ENCODE peak calls at places on chromosomes 1 and 21, in six cellular contexts. One of them, this sample, is unnamed.

GRCh38 chr1:167819849-167820683 is 93.9 kb downstream of the ADCY10 start:
- DNase-seq in BJ: peak
- DNase-seq in right lobe of liver: peak
- DNase-seq in colonic mucosa: peak
- DNase-seq in cardiac fibroblast: peak
- DNase-seq in neural progenitor cell: peak
- DNase-seq in this sample: peak

GRCh38 chr1:43947061-43947889 is 525 bp downstream of the IPO13 start:
- DNase-seq in BJ: no peak
- DNase-seq in right lobe of liver: no peak
- DNase-seq in colonic mucosa: no peak
- DNase-seq in cardiac fibroblast: no peak
- DNase-seq in neural progenitor cell: no peak
- DNase-seq in this sample: no peak

GRCh38 chr1:206898909-206899431 is 1.7 kb downstream of the IL24 start:
- DNase-seq in BJ: no peak
- DNase-seq in right lobe of liver: no peak
- DNase-seq in colonic mucosa: no peak
- DNase-seq in cardiac fibroblast: no peak
- DNase-seq in neural progenitor cell: no peak
- DNase-seq in this sample: no peak

GRCh38 chr1:15948600-15949452 is 27.1 kb downstream of the ZBTB17 start:
- DNase-seq in BJ: peak
- DNase-seq in right lobe of liver: peak
- DNase-seq in colonic mucosa: peak
- DNase-seq in cardiac fibroblast: peak
- DNase-seq in neural progenitor cell: no peak
- DNase-seq in this sample: peak

GRCh38 chr1:35870651-35871309 is 12.2 kb upstream of the AGO1 start:
- DNase-seq in BJ: no peak
- DNase-seq in right lobe of liver: no peak
- DNase-seq in colonic mucosa: no peak
- DNase-seq in cardiac fibroblast: no peak
- DNase-seq in neural progenitor cell: no peak
- DNase-seq in this sample: no peak

GRCh38 chr1:41691424-41691823 is 206.9 kb upstream of the EDN2 start:
- DNase-seq in BJ: no peak
- DNase-seq in right lobe of liver: no peak
- DNase-seq in colonic mucosa: no peak
- DNase-seq in cardiac fibroblast: no peak
- DNase-seq in neural progenitor cell: no peak
- DNase-seq in this sample: no peak

GRCh38 chr21:38240121-38240520 is 16.7 kb upstream of the KCNJ15 start:
- DNase-seq in BJ: no peak
- DNase-seq in right lobe of liver: no peak
- DNase-seq in colonic mucosa: no peak
- DNase-seq in cardiac fibroblast: no peak
- DNase-seq in neural progenitor cell: no peak
- DNase-seq in this sample: no peak

GRCh38 chr1:116686175-116686574 is 18.6 kb upstream of the IGSF3 start:
- DNase-seq in BJ: no peak
- DNase-seq in right lobe of liver: no peak
- DNase-seq in colonic mucosa: no peak
- DNase-seq in cardiac fibroblast: no peak
- DNase-seq in neural progenitor cell: no peak
- DNase-seq in this sample: no peak

GRCh38 chr1:55421317-55421716 is 206.2 kb upstream of the USP24 start:
- DNase-seq in BJ: no peak
- DNase-seq in right lobe of liver: no peak
- DNase-seq in colonic mucosa: no peak
- DNase-seq in cardiac fibroblast: peak
- DNase-seq in neural progenitor cell: no peak
- DNase-seq in this sample: no peak

GRCh38 chr1:90458023-90458422 is 259.1 kb downstream of the BARHL2 start:
- DNase-seq in BJ: no peak
- DNase-seq in right lobe of liver: no peak
- DNase-seq in colonic mucosa: no peak
- DNase-seq in cardiac fibroblast: no peak
- DNase-seq in neural progenitor cell: peak
- DNase-seq in this sample: no peak

GRCh38 chr1:31793086-31793485 is 22.7 kb downstream of the SPOCD1 start:
- DNase-seq in BJ: no peak
- DNase-seq in right lobe of liver: no peak
- DNase-seq in colonic mucosa: no peak
- DNase-seq in cardiac fibroblast: no peak
- DNase-seq in neural progenitor cell: no peak
- DNase-seq in this sample: peak

GRCh38 chr1:64495878-64496277 is 25.9 kb downstream of the CACHD1 start:
- DNase-seq in BJ: no peak
- DNase-seq in right lobe of liver: no peak
- DNase-seq in colonic mucosa: no peak
- DNase-seq in cardiac fibroblast: no peak
- DNase-seq in neural progenitor cell: no peak
- DNase-seq in this sample: no peak

GRCh38 chr1:40606160-40606559 is 59.3 kb downstream of the RIMS3 start:
- DNase-seq in BJ: no peak
- DNase-seq in right lobe of liver: no peak
- DNase-seq in colonic mucosa: no peak
- DNase-seq in cardiac fibroblast: no peak
- DNase-seq in neural progenitor cell: no peak
- DNase-seq in this sample: no peak

GRCh38 chr1:236164273-236164672 is 21.9 kb downstream of the GPR137B start:
- DNase-seq in BJ: no peak
- DNase-seq in right lobe of liver: no peak
- DNase-seq in colonic mucosa: peak
- DNase-seq in cardiac fibroblast: no peak
- DNase-seq in neural progenitor cell: no peak
- DNase-seq in this sample: no peak

GRCh38 chr1:152786077-152786476 is at the start of gene LCE1E:
- DNase-seq in BJ: no peak
- DNase-seq in right lobe of liver: no peak
- DNase-seq in colonic mucosa: no peak
- DNase-seq in cardiac fibroblast: no peak
- DNase-seq in neural progenitor cell: no peak
- DNase-seq in this sample: no peak

GRCh38 chr1:80101159-80101558 is 1094.6 kb upstream of the ADGRL4 start:
- DNase-seq in BJ: no peak
- DNase-seq in right lobe of liver: no peak
- DNase-seq in colonic mucosa: no peak
- DNase-seq in cardiac fibroblast: no peak
- DNase-seq in neural progenitor cell: no peak
- DNase-seq in this sample: no peak

GRCh38 chr1:12472798-12473551 is 145.0 kb downstream of the DHRS3 start:
- DNase-seq in BJ: no peak
- DNase-seq in right lobe of liver: no peak
- DNase-seq in colonic mucosa: no peak
- DNase-seq in cardiac fibroblast: no peak
- DNase-seq in neural progenitor cell: no peak
- DNase-seq in this sample: no peak

GRCh38 chr1:230067441-230067870 is 418 bp downstream of the GALNT2 start:
- DNase-seq in BJ: no peak
- DNase-seq in right lobe of liver: no peak
- DNase-seq in colonic mucosa: peak
- DNase-seq in cardiac fibroblast: peak
- DNase-seq in neural progenitor cell: peak
- DNase-seq in this sample: peak

GRCh38 chr1:31228986-31229385 is 10.7 kb downstream of the NKAIN1 start:
- DNase-seq in BJ: no peak
- DNase-seq in right lobe of liver: no peak
- DNase-seq in colonic mucosa: no peak
- DNase-seq in cardiac fibroblast: no peak
- DNase-seq in neural progenitor cell: no peak
- DNase-seq in this sample: no peak

GRCh38 chr1:228281631-228282328 is 73.9 kb downstream of the OBSCN start:
- DNase-seq in BJ: no peak
- DNase-seq in right lobe of liver: peak
- DNase-seq in colonic mucosa: no peak
- DNase-seq in cardiac fibroblast: no peak
- DNase-seq in neural progenitor cell: no peak
- DNase-seq in this sample: peak

GRCh38 chr1:221868894-221869293 is 127.0 kb upstream of the DUSP10 start:
- DNase-seq in BJ: peak
- DNase-seq in right lobe of liver: no peak
- DNase-seq in colonic mucosa: no peak
- DNase-seq in cardiac fibroblast: peak
- DNase-seq in neural progenitor cell: no peak
- DNase-seq in this sample: no peak

GRCh38 chr1:215665212-215665611 is 98.1 kb downstream of the KCTD3 start:
- DNase-seq in BJ: no peak
- DNase-seq in right lobe of liver: no peak
- DNase-seq in colonic mucosa: no peak
- DNase-seq in cardiac fibroblast: peak
- DNase-seq in neural progenitor cell: no peak
- DNase-seq in this sample: no peak

GRCh38 chr1:115606305-115606704 is 35.5 kb upstream of the VANGL1 start:
- DNase-seq in BJ: no peak
- DNase-seq in right lobe of liver: no peak
- DNase-seq in colonic mucosa: no peak
- DNase-seq in cardiac fibroblast: no peak
- DNase-seq in neural progenitor cell: no peak
- DNase-seq in this sample: no peak

GRCh38 chr21:31142600-31142999 is 104.3 kb upstream of the KRTAP19-8 start:
- DNase-seq in BJ: no peak
- DNase-seq in right lobe of liver: no peak
- DNase-seq in colonic mucosa: no peak
- DNase-seq in cardiac fibroblast: no peak
- DNase-seq in neural progenitor cell: peak
- DNase-seq in this sample: no peak

GRCh38 chr1:186681136-186681535 is 913 bp upstream of the PTGS2 start:
- DNase-seq in BJ: no peak
- DNase-seq in right lobe of liver: no peak
- DNase-seq in colonic mucosa: no peak
- DNase-seq in cardiac fibroblast: peak
- DNase-seq in neural progenitor cell: no peak
- DNase-seq in this sample: no peak

GRCh38 chr1:6612641-6613360 is 730 bp upstream of the PHF13 start:
- DNase-seq in BJ: no peak
- DNase-seq in right lobe of liver: peak
- DNase-seq in colonic mucosa: peak
- DNase-seq in cardiac fibroblast: peak
- DNase-seq in neural progenitor cell: peak
- DNase-seq in this sample: no peak

GRCh38 chr1:92968138-92969032 is 7.1 kb upstream of the DIPK1A start:
- DNase-seq in BJ: no peak
- DNase-seq in right lobe of liver: no peak
- DNase-seq in colonic mucosa: no peak
- DNase-seq in cardiac fibroblast: peak
- DNase-seq in neural progenitor cell: peak
- DNase-seq in this sample: no peak

GRCh38 chr1:60152886-60153285 is 79.3 kb upstream of the C1orf87 start:
- DNase-seq in BJ: no peak
- DNase-seq in right lobe of liver: no peak
- DNase-seq in colonic mucosa: no peak
- DNase-seq in cardiac fibroblast: no peak
- DNase-seq in neural progenitor cell: no peak
- DNase-seq in this sample: no peak

GRCh38 chr1:207336559-207337467 is 15.3 kb downstream of the CD55 start:
- DNase-seq in BJ: no peak
- DNase-seq in right lobe of liver: no peak
- DNase-seq in colonic mucosa: no peak
- DNase-seq in cardiac fibroblast: no peak
- DNase-seq in neural progenitor cell: no peak
- DNase-seq in this sample: no peak

GRCh38 chr1:70403759-70404158 is 7.3 kb upstream of the CTH start:
- DNase-seq in BJ: no peak
- DNase-seq in right lobe of liver: no peak
- DNase-seq in colonic mucosa: no peak
- DNase-seq in cardiac fibroblast: no peak
- DNase-seq in neural progenitor cell: no peak
- DNase-seq in this sample: no peak

DNA sequence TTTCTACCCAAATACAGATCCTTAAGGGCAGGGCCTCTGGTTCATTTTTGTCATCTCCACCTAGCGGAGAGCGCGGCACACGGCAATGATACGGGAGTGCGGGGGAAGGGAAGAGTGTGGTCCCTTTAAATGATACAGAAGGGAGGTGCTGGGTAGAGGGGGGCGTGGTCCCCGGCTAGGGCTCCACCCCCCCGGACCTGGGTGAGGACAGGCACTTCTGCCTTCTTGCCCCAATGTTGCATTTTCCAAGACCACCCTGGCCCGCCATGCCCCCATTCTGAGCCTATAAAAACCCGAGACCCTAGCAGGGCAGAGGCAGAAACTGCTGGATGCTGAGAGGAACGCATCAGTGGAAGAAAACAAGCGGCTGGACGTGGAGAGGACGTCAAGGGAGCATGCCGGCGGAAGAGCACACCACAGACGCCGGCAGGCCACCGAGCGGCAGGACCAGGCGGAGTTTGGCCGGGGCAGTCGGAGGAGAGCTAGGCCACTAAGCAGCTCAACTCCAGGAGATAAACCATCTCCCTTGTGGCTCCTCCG is 30.0 kb downstream of the LRRC3 start:
- DNase-seq in BJ: no peak
- DNase-seq in right lobe of liver: peak
- DNase-seq in colonic mucosa: peak
- DNase-seq in cardiac fibroblast: peak
- DNase-seq in neural progenitor cell: peak
- DNase-seq in this sample: no peak
- TF ChIP-seq CTCF in BJ: peak
- TF ChIP-seq CTCF in right lobe of liver: peak
- TF ChIP-seq CTCF in colonic mucosa: no peak
- TF ChIP-seq CTCF in cardiac fibroblast: peak
- TF ChIP-seq CTCF in neural progenitor cell: peak
- TF ChIP-seq CTCF in this sample: peak

GRCh38 chr1:198986442-198986841 is 347.6 kb downstream of the PTPRC start:
- DNase-seq in BJ: no peak
- DNase-seq in right lobe of liver: no peak
- DNase-seq in colonic mucosa: no peak
- DNase-seq in cardiac fibroblast: no peak
- DNase-seq in neural progenitor cell: no peak
- DNase-seq in this sample: no peak
- H3K4me3 ChIP-seq in BJ: no peak
- H3K4me3 ChIP-seq in right lobe of liver: no peak
- H3K4me3 ChIP-seq in colonic mucosa: no peak
- H3K4me3 ChIP-seq in cardiac fibroblast: no peak
- H3K4me3 ChIP-seq in neural progenitor cell: no peak
- H3K4me3 ChIP-seq in this sample: no peak

DNA sequence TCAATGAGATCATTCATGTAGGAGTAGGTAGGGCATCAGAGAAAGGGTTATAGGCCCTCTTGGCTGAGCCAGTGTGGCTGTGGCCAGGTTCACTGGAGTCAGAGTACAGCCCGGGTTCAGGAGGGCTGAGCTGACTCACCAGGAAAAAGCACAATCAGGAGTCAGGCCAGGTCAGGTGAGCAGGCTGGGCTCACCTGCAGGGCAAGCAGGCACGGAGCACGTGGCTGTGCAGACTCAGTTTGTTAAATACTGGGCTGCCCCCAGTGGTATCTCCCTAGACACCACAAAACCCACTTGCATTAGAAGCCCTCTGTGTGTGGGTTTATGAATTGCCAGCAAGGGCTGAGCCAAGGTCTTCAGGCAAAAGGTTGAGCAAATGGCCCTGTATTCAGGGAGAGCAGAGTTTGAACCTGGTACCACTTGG is 122.1 kb upstream of the SERBP1 start:
- DNase-seq in BJ: no peak
- DNase-seq in right lobe of liver: peak
- DNase-seq in colonic mucosa: peak
- DNase-seq in cardiac fibroblast: no peak
- DNase-seq in neural progenitor cell: no peak
- DNase-seq in this sample: peak
- TF ChIP-seq CTCF in BJ: no peak
- TF ChIP-seq CTCF in right lobe of liver: peak
- TF ChIP-seq CTCF in colonic mucosa: no peak
- TF ChIP-seq CTCF in cardiac fibroblast: no peak
- TF ChIP-seq CTCF in neural progenitor cell: no peak
- TF ChIP-seq CTCF in this sample: peak

GRCh38 chr1:203287109-203287893 is 18.0 kb upstream of the BTG2 start:
- DNase-seq in BJ: no peak
- DNase-seq in right lobe of liver: peak
- DNase-seq in colonic mucosa: peak
- DNase-seq in cardiac fibroblast: peak
- DNase-seq in neural progenitor cell: no peak
- DNase-seq in this sample: peak
- H3K4me3 ChIP-seq in BJ: no peak
- H3K4me3 ChIP-seq in right lobe of liver: no peak
- H3K4me3 ChIP-seq in colonic mucosa: no peak
- H3K4me3 ChIP-seq in cardiac fibroblast: no peak
- H3K4me3 ChIP-seq in neural progenitor cell: no peak
- H3K4me3 ChIP-seq in this sample: no peak

This sample was measured in Peyer's patch.